ENCODE peak calls at places on chromosomes 2 and 18, in ten cellular contexts. Y is cardiac fibroblast, Z is GM06990, L is PC-3, K is dorsolateral prefrontal cortex, O is body of pancreas, M is HepG2, U is foreskin fibroblast, H is heart left ventricle, Q is heart right ventricle. X is an unnamed sample.

GRCh38 chr2:217723078-217723477 is 279.7 kb downstream of the TNS1 start:
- DNase-seq in Y (peak), M (no peak), Q (no peak), O (no peak), H (no peak), L (no peak), U (peak), K (no peak), Z (no peak), X (peak)

GRCh38 chr2:24334245-24334633 is 26.1 kb downstream of the ITSN2 start:
- DNase-seq in H (no peak), O (no peak), L (peak), Q (no peak), Y (peak), Z (no peak), U (peak), M (peak), K (no peak), X (peak)

GRCh38 chr2:147232225-147232669 is 612.6 kb upstream of the ACVR2A start:
- DNase-seq in U (no peak), Q (no peak), K (no peak), L (peak), H (no peak), Z (no peak), O (no peak), Y (no peak), M (no peak), X (no peak)

GRCh38 chr2:54401592-54401991 is 54.5 kb upstream of the SPTBN1 start:
- DNase-seq in M (no peak), H (no peak), Y (no peak), U (no peak), Z (no peak), O (no peak), Q (no peak), K (no peak), L (no peak), X (no peak)

GRCh38 chr2:239289545-239289944 is 111.3 kb downstream of the HDAC4 start:
- DNase-seq in H (no peak), M (no peak), Q (no peak), O (no peak), L (no peak), Z (no peak), U (no peak), Y (no peak), K (peak), X (no peak)

GRCh38 chr2:9714630-9715214 is 83.9 kb upstream of the YWHAQ start:
- DNase-seq in Z (no peak), M (no peak), K (no peak), L (no peak), U (no peak), H (no peak), Q (no peak), Y (no peak), O (no peak), X (no peak)

GRCh38 chr2:45843136-45843535 is 191.7 kb downstream of the PRKCE start:
- DNase-seq in K (no peak), Q (no peak), H (no peak), M (no peak), L (no peak), U (no peak), Z (peak), Y (no peak), O (no peak), X (no peak)

GRCh38 chr2:150479075-150479915 is 8.2 kb downstream of the RND3 start:
- DNase-seq in Q (no peak), Z (no peak), Y (peak), U (peak), L (peak), M (no peak), O (no peak), H (no peak), K (no peak), X (no peak)

GRCh38 chr18:48796491-48797205 is 154.1 kb downstream of the SMAD7 start:
- DNase-seq in Y (no peak), Z (no peak), L (no peak), K (peak), U (no peak), O (peak), Q (no peak), H (peak), M (no peak), X (no peak)

GRCh38 chr2:23299796-23300195 is 85.2 kb upstream of the KLHL29 start:
- DNase-seq in U (no peak), Q (no peak), M (no peak), Y (no peak), K (no peak), O (no peak), Z (no peak), L (no peak), H (no peak), X (no peak)

GRCh38 chr2:172431428-172431827 is 4.0 kb downstream of the ITGA6 start:
- DNase-seq in Z (no peak), H (peak), L (no peak), O (peak), M (no peak), Q (peak), U (no peak), K (peak), Y (no peak), X (no peak)

GRCh38 chr2:172333206-172333605 is 94.2 kb upstream of the ITGA6 start:
- DNase-seq in Q (no peak), L (no peak), H (no peak), Z (no peak), Y (no peak), K (no peak), U (no peak), M (no peak), O (no peak), X (no peak)

GRCh38 chr2:208360259-208361076 is 46.1 kb upstream of the PTH2R start:
- DNase-seq in M (no peak), K (peak), H (no peak), Q (no peak), L (no peak), Y (no peak), U (no peak), Z (peak), O (no peak), X (no peak)

GRCh38 chr18:54871231-54871630 is 43.0 kb downstream of the RAB27B start:
- DNase-seq in K (no peak), Y (no peak), H (no peak), M (no peak), O (no peak), L (no peak), Q (no peak), Z (no peak), U (no peak), X (no peak)

GRCh38 chr18:25974630-25975077 is 115.8 kb downstream of the SS18 start:
- DNase-seq in Z (no peak), Q (no peak), Y (no peak), O (no peak), K (no peak), H (no peak), M (no peak), U (no peak), L (no peak), X (no peak)

GRCh38 chr2:205988274-205988673 is 97.7 kb downstream of the INO80D start:
- DNase-seq in Z (no peak), M (no peak), O (no peak), L (no peak), Y (no peak), H (no peak), K (no peak), U (no peak), Q (no peak), X (no peak)

GRCh38 chr2:108616290-108616689 is 82.0 kb downstream of the LIMS1 start:
- DNase-seq in H (no peak), Z (no peak), U (no peak), K (no peak), L (no peak), M (no peak), O (no peak), Y (no peak), Q (no peak), X (no peak)

GRCh38 chr2:64392514-64392913 is 61.4 kb upstream of the LGALSL start:
- DNase-seq in Q (no peak), M (no peak), K (no peak), Y (no peak), O (no peak), Z (no peak), L (no peak), U (no peak), H (no peak), X (no peak)

GRCh38 chr2:43727634-43728014 is 46.2 kb upstream of the DYNC2LI1 start:
- DNase-seq in Q (no peak), O (no peak), K (no peak), L (no peak), Y (no peak), U (no peak), Z (no peak), M (no peak), H (no peak), X (no peak)

GRCh38 chr2:231532189-231533035 is 2.2 kb upstream of the NMUR1 start:
- DNase-seq in U (no peak), L (no peak), H (no peak), Z (no peak), O (no peak), Q (no peak), Y (no peak), M (no peak), K (no peak), X (no peak)

GRCh38 chr2:66446178-66446860 is 11.4 kb downstream of the MEIS1 start:
- DNase-seq in K (no peak), O (peak), U (peak), L (no peak), Y (peak), M (no peak), H (peak), Z (no peak), Q (peak), X (no peak)

GRCh38 chr2:52632543-52632942 is 1135.1 kb upstream of the CHAC2 start:
- DNase-seq in H (no peak), U (no peak), O (no peak), Y (no peak), Q (no peak), M (no peak), K (no peak), Z (no peak), L (no peak), X (no peak)

GRCh38 chr2:49174755-49175154 is 20.4 kb upstream of the FSHR start:
- DNase-seq in K (no peak), Y (no peak), H (no peak), L (no peak), Z (no peak), M (no peak), O (no peak), U (no peak), Q (no peak), X (no peak)

GRCh38 chr2:119751706-119752105 is 8.0 kb upstream of the PTPN4 start:
- DNase-seq in Q (no peak), M (no peak), Z (no peak), U (peak), K (no peak), O (no peak), L (peak), H (no peak), Y (no peak), X (no peak)

GRCh38 chr2:36965751-36966369 is 476 bp downstream of the STRN start:
- DNase-seq in L (peak), O (peak), M (no peak), Y (no peak), Q (no peak), Z (peak), H (peak), U (peak), K (no peak), X (no peak)

GRCh38 chr2:69491864-69492263 is 54.6 kb upstream of the NFU1 start:
- DNase-seq in O (no peak), Q (no peak), K (no peak), M (peak), Z (no peak), L (no peak), Y (no peak), U (no peak), H (no peak), X (no peak)

DNA sequence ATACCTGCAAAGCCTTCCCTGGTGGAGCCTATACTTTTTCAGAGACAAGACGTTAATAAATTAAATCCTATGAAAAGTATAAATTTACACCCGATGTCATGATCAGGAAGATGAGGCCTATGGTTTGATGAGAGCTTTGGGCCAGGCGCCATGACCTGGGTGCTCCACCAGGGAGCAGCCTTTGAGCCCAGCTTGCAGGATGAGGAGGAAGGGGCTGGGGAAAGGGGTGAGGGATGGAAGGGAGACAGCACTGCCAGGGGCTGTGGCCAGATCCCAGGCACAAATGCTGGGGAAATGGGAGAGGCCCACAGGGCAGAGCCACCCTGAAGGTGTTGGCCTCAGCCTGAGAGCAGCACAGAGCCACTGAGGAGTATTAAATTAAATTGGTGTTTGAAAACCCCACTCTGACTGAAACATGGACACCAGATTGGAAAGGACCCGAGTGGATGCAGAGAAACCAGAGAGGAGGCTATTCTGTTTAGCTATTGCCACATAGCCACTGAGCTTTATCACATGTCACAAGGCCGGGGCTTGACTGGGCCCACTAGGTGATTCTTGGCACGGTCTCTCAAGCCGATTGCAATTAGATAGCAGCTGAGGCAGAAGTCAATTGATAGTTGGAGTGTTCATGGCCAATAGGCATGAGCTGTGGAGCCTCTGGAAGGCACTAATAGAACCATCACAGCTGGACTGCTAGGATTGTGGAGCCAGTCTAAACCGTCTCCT is 9.6 kb upstream of the FAHD2A start:
- DNase-seq in Q (no peak), Y (no peak), O (no peak), M (no peak), H (no peak), L (no peak), Z (no peak), U (no peak), K (no peak), X (no peak)
- TF ChIP-seq CTCF in Q (no peak), Y (peak), O (peak), M (peak), H (no peak), L (peak), Z (peak), U (no peak), K (no peak), X (peak)

GRCh38 chr2:85758361-85759256 is 4.8 kb downstream of the ATOH8 start:
- DNase-seq in Y (no peak), K (no peak), H (no peak), L (no peak), U (no peak), M (peak), O (peak), Z (no peak), Q (no peak), X (no peak)
- H3K4me3 ChIP-seq in Y (no peak), K (peak), H (peak), L (no peak), U (no peak), M (no peak), O (no peak), Z (no peak), Q (no peak), X (no peak)

DNA sequence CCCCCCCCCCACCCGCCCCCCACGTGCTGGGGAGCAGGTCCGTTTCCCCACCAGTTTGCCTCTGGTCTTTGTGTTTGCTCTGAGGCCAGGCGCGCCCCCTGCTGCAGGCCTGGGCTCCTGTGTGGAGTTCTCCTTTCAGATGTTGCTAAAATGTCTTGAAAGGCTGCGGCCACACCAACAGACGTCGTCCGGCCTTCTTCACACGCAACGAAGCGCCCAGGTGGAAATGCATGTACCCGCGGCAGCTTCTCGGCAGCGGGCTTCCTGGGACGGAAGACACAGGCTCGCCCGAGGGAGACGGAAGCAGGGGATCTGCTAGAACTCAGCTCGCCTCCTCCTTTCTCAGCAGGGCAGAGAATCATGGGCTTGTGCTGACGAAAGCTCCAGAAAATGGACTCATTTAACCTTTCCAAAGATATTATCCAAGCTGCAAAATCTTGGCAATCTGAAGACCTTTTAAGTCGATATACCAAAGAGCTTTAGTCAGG is 125.3 kb upstream of the ZNF516 start:
- DNase-seq in K (peak), Y (peak), Q (peak), U (peak), Z (peak), H (peak), L (no peak), O (peak), M (no peak), X (peak)
- TF ChIP-seq CTCF in K (peak), Y (peak), Q (peak), U (peak), Z (peak), H (peak), L (no peak), O (no peak), M (peak), X (peak)

DNA sequence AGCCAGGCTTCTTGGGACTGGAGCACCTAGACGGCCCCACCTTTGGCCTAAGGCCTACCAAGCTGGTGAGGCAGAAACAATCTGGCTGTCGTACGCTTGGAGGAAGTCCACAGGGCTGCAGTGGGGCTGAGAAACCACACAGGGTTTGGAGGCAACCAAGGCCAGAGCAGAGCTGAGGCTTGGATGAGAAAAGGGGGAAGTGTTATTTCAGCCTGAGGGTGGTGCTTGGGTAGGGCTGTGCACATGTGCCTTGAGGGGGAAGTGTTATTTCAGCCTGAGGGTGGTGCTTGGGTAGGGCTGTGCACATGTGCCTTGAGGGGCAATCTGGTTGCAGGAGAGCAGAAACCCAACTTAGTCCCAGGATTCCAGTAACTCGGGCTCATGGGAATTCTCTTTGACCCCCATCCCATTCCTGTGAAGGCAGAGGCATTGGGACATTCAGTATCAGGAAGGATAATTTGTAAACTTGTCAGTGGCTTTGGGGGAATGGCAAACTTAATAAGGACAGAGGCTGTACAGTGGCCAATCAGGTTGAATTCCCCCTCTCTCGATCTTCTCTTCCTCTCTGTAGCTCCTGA is 973 bp upstream of the FBXO41 start:
- DNase-seq in Z (no peak), U (peak), Y (no peak), H (peak), M (no peak), Q (no peak), L (no peak), K (no peak), O (no peak), X (no peak)
- H3K4me3 ChIP-seq in Z (peak), U (peak), Y (no peak), H (peak), M (peak), Q (peak), L (no peak), K (peak), O (no peak), X (peak)

GRCh38 chr2:144453486-144454158 is 66.3 kb downstream of the ZEB2 start:
- DNase-seq in Z (no peak), H (no peak), M (no peak), Y (no peak), Q (no peak), L (no peak), K (no peak), U (peak), O (no peak), X (no peak)

GRCh38 chr2:144454466-144455287 is 65.2 kb downstream of the ZEB2 start:
- DNase-seq in K (no peak), M (no peak), Q (no peak), O (no peak), U (peak), L (no peak), Y (no peak), H (no peak), Z (no peak), X (no peak)

GRCh38 chr2:144451443-144451842 is 68.5 kb downstream of the ZEB2 start:
- DNase-seq in K (no peak), Y (no peak), L (no peak), Z (no peak), M (no peak), Q (no peak), U (no peak), O (no peak), H (no peak), X (no peak)

GRCh38 chr2:144453039-144453336 is 66.9 kb downstream of the ZEB2 start:
- DNase-seq in Y (peak), L (peak), O (no peak), Z (no peak), M (no peak), Q (no peak), K (no peak), U (peak), H (no peak), X (no peak)

GRCh38 chr2:144452169-144453038 is 67.5 kb downstream of the ZEB2 start:
- DNase-seq in Y (peak), Z (no peak), K (no peak), M (no peak), Q (no peak), H (no peak), L (peak), O (no peak), U (peak), X (no peak)
- TF ChIP-seq CTCF in Y (peak), Z (no peak), K (no peak), M (no peak), Q (no peak), H (peak), L (no peak), O (peak), U (peak), X (peak)

GRCh38 chr2:219028141-219028540 is 13.2 kb downstream of the CFAP65 start:
- DNase-seq in K (no peak), H (no peak), L (no peak), M (no peak), Y (no peak), Q (no peak), Z (no peak), U (no peak), O (no peak), X (no peak)

GRCh38 chr2:219027511-219028055 is 13.7 kb downstream of the CFAP65 start:
- DNase-seq in L (no peak), Q (no peak), M (no peak), Z (no peak), K (no peak), H (no peak), O (no peak), U (no peak), Y (no peak), X (no peak)

GRCh38 chr2:219029829-219030165 is 11.5 kb downstream of the CFAP65 start:
- DNase-seq in Y (peak), O (peak), U (peak), H (peak), Z (peak), L (peak), M (peak), Q (peak), K (peak), X (peak)

GRCh38 chr2:219030177-219030940 is 11.0 kb downstream of the CFAP65 start:
- DNase-seq in Y (no peak), U (no peak), H (no peak), K (no peak), M (no peak), L (no peak), O (no peak), Z (no peak), Q (no peak), X (no peak)

GRCh38 chr2:219028996-219029828 is 12.1 kb downstream of the CFAP65 start:
- DNase-seq in L (no peak), U (no peak), O (no peak), M (no peak), Y (no peak), H (no peak), K (no peak), Q (no peak), Z (no peak), X (no peak)
- H3K4me3 ChIP-seq in L (no peak), U (no peak), O (no peak), M (no peak), Y (no peak), H (no peak), K (no peak), Q (no peak), Z (no peak), X (no peak)

GRCh38 chr2:162146906-162147305 is 5.1 kb downstream of the GCG start:
- DNase-seq in U (no peak), Z (no peak), K (no peak), M (no peak), L (peak), H (no peak), Q (no peak), O (no peak), Y (no peak), X (no peak)

GRCh38 chr2:162138310-162138709 is 13.7 kb downstream of the GCG start:
- DNase-seq in L (no peak), U (no peak), Q (no peak), Z (no peak), K (no peak), O (no peak), Y (no peak), H (no peak), M (no peak), X (no peak)

GRCh38 chr2:162149940-162150339 is 2.1 kb downstream of the GCG start:
- DNase-seq in K (no peak), Y (no peak), U (no peak), O (no peak), L (no peak), Q (no peak), H (no peak), Z (no peak), M (no peak), X (no peak)

GRCh38 chr2:162143969-162144368 is 8.1 kb downstream of the GCG start:
- DNase-seq in Y (no peak), O (no peak), K (no peak), M (peak), Q (no peak), H (no peak), U (no peak), Z (no peak), L (no peak), X (no peak)
- TF ChIP-seq CTCF in Y (no peak), O (no peak), K (no peak), M (peak), Q (no peak), H (no peak), U (no peak), Z (no peak), L (peak), X (no peak)

GRCh38 chr18:35174093-35174731 is 66.6 kb upstream of the ZNF397 start:
- DNase-seq in Q (no peak), Z (peak), H (no peak), K (no peak), M (no peak), U (no peak), Y (no peak), L (no peak), O (no peak), X (no peak)
- H3K4me3 ChIP-seq in Q (no peak), Z (no peak), H (no peak), K (no peak), M (no peak), U (no peak), Y (no peak), L (no peak), O (no peak), X (no peak)